ENCODE peak calls at places on chromosomes 2 and 18, in ten cellular contexts. One of them, this sample, is unnamed.

GRCh38 chr18:35775887-35776286 is 194.3 kb downstream of the GALNT1 start:
- DNase-seq in suprapubic skin: no peak
- DNase-seq in D341Med: no peak
- DNase-seq in HT-29: peak
- DNase-seq in neuronal stem cell: peak
- DNase-seq in activated CD8-positive, alpha-beta memory T cell treated with anti-CD3 and anti-CD28 coated beads, Interleukin-2, amount 50 U/mL, for 48 hours: no peak
- DNase-seq in heart right ventricle: no peak
- DNase-seq in mucosa of descending colon: no peak
- DNase-seq in sigmoid colon: no peak
- DNase-seq in activated CD4-positive, alpha-beta T cell treated with anti-CD3 and anti-CD28 coated beads for 4 hours: no peak
- DNase-seq in this sample: peak

GRCh38 chr2:43224571-43225092 is 1.8 kb downstream of the ZFP36L2 start:
- DNase-seq in suprapubic skin: no peak
- DNase-seq in D341Med: peak
- DNase-seq in activated CD4-positive, alpha-beta T cell treated with anti-CD3 and anti-CD28 coated beads for 4 hours: peak
- DNase-seq in sigmoid colon: peak
- DNase-seq in HT-29: no peak
- DNase-seq in heart right ventricle: no peak
- DNase-seq in activated CD8-positive, alpha-beta memory T cell treated with anti-CD3 and anti-CD28 coated beads, Interleukin-2, amount 50 U/mL, for 48 hours: no peak
- DNase-seq in mucosa of descending colon: no peak
- DNase-seq in neuronal stem cell: no peak
- DNase-seq in this sample: no peak

GRCh38 chr2:105809099-105809473 is 64.4 kb downstream of the NCK2 start:
- DNase-seq in suprapubic skin: no peak
- DNase-seq in activated CD4-positive, alpha-beta T cell treated with anti-CD3 and anti-CD28 coated beads for 4 hours: no peak
- DNase-seq in heart right ventricle: no peak
- DNase-seq in sigmoid colon: no peak
- DNase-seq in neuronal stem cell: no peak
- DNase-seq in HT-29: no peak
- DNase-seq in mucosa of descending colon: no peak
- DNase-seq in activated CD8-positive, alpha-beta memory T cell treated with anti-CD3 and anti-CD28 coated beads, Interleukin-2, amount 50 U/mL, for 48 hours: no peak
- DNase-seq in D341Med: no peak
- DNase-seq in this sample: peak

GRCh38 chr2:230666885-230667712 is 45.5 kb upstream of the CAB39 start:
- DNase-seq in sigmoid colon: no peak
- DNase-seq in neuronal stem cell: no peak
- DNase-seq in suprapubic skin: no peak
- DNase-seq in activated CD4-positive, alpha-beta T cell treated with anti-CD3 and anti-CD28 coated beads for 4 hours: no peak
- DNase-seq in activated CD8-positive, alpha-beta memory T cell treated with anti-CD3 and anti-CD28 coated beads, Interleukin-2, amount 50 U/mL, for 48 hours: peak
- DNase-seq in D341Med: no peak
- DNase-seq in heart right ventricle: peak
- DNase-seq in mucosa of descending colon: no peak
- DNase-seq in HT-29: no peak
- DNase-seq in this sample: peak

GRCh38 chr2:28206786-28207185 is 185.9 kb upstream of the FOSL2 start:
- DNase-seq in D341Med: no peak
- DNase-seq in mucosa of descending colon: no peak
- DNase-seq in HT-29: no peak
- DNase-seq in neuronal stem cell: no peak
- DNase-seq in sigmoid colon: no peak
- DNase-seq in activated CD8-positive, alpha-beta memory T cell treated with anti-CD3 and anti-CD28 coated beads, Interleukin-2, amount 50 U/mL, for 48 hours: no peak
- DNase-seq in activated CD4-positive, alpha-beta T cell treated with anti-CD3 and anti-CD28 coated beads for 4 hours: no peak
- DNase-seq in suprapubic skin: no peak
- DNase-seq in heart right ventricle: no peak
- DNase-seq in this sample: peak

GRCh38 chr18:55582325-55582724 is 5.7 kb downstream of the TCF4 start:
- DNase-seq in activated CD4-positive, alpha-beta T cell treated with anti-CD3 and anti-CD28 coated beads for 4 hours: no peak
- DNase-seq in D341Med: no peak
- DNase-seq in sigmoid colon: no peak
- DNase-seq in heart right ventricle: no peak
- DNase-seq in activated CD8-positive, alpha-beta memory T cell treated with anti-CD3 and anti-CD28 coated beads, Interleukin-2, amount 50 U/mL, for 48 hours: no peak
- DNase-seq in neuronal stem cell: peak
- DNase-seq in suprapubic skin: no peak
- DNase-seq in HT-29: no peak
- DNase-seq in mucosa of descending colon: no peak
- DNase-seq in this sample: peak

GRCh38 chr2:11827547-11827946 is 81.1 kb downstream of the LPIN1 start:
- DNase-seq in activated CD4-positive, alpha-beta T cell treated with anti-CD3 and anti-CD28 coated beads for 4 hours: no peak
- DNase-seq in sigmoid colon: no peak
- DNase-seq in neuronal stem cell: no peak
- DNase-seq in suprapubic skin: no peak
- DNase-seq in activated CD8-positive, alpha-beta memory T cell treated with anti-CD3 and anti-CD28 coated beads, Interleukin-2, amount 50 U/mL, for 48 hours: no peak
- DNase-seq in HT-29: no peak
- DNase-seq in heart right ventricle: no peak
- DNase-seq in D341Med: no peak
- DNase-seq in mucosa of descending colon: no peak
- DNase-seq in this sample: no peak

GRCh38 chr2:176325732-176326131 is 56.5 kb downstream of the MTX2 start:
- DNase-seq in sigmoid colon: no peak
- DNase-seq in neuronal stem cell: peak
- DNase-seq in mucosa of descending colon: no peak
- DNase-seq in HT-29: no peak
- DNase-seq in D341Med: no peak
- DNase-seq in activated CD4-positive, alpha-beta T cell treated with anti-CD3 and anti-CD28 coated beads for 4 hours: no peak
- DNase-seq in suprapubic skin: no peak
- DNase-seq in heart right ventricle: no peak
- DNase-seq in activated CD8-positive, alpha-beta memory T cell treated with anti-CD3 and anti-CD28 coated beads, Interleukin-2, amount 50 U/mL, for 48 hours: no peak
- DNase-seq in this sample: peak

GRCh38 chr2:159032580-159032979 is 64.1 kb downstream of the TANC1 start:
- DNase-seq in heart right ventricle: no peak
- DNase-seq in sigmoid colon: no peak
- DNase-seq in activated CD8-positive, alpha-beta memory T cell treated with anti-CD3 and anti-CD28 coated beads, Interleukin-2, amount 50 U/mL, for 48 hours: no peak
- DNase-seq in mucosa of descending colon: no peak
- DNase-seq in neuronal stem cell: no peak
- DNase-seq in suprapubic skin: no peak
- DNase-seq in D341Med: no peak
- DNase-seq in activated CD4-positive, alpha-beta T cell treated with anti-CD3 and anti-CD28 coated beads for 4 hours: no peak
- DNase-seq in HT-29: no peak
- DNase-seq in this sample: no peak

GRCh38 chr18:38545071-38545470 is 979.5 kb upstream of the CELF4 start:
- DNase-seq in suprapubic skin: no peak
- DNase-seq in activated CD8-positive, alpha-beta memory T cell treated with anti-CD3 and anti-CD28 coated beads, Interleukin-2, amount 50 U/mL, for 48 hours: no peak
- DNase-seq in neuronal stem cell: no peak
- DNase-seq in activated CD4-positive, alpha-beta T cell treated with anti-CD3 and anti-CD28 coated beads for 4 hours: no peak
- DNase-seq in heart right ventricle: no peak
- DNase-seq in mucosa of descending colon: no peak
- DNase-seq in HT-29: peak
- DNase-seq in sigmoid colon: no peak
- DNase-seq in D341Med: peak
- DNase-seq in this sample: peak

This sample was measured in renal cortical epithelial cell.